ENCODE peak calls at places on chromosomes 12 and 14, in five cellular contexts. T, Y, K, R and U are unnamed samples.
A peak's percentile ranks its signal among the peaks of the same experiment; 100 is the strongest.

GRCh38 chr12:2627343-2628191 is 167.2 kb upstream of the FKBP4 start:
- DNase-seq in T (no peak), Y (no peak), K (no peak), R (no peak), U (no peak)

GRCh38 chr14:32808574-32809098 is 130.0 kb upstream of the NPAS3 start:
- DNase-seq in T (no peak), Y (no peak), K (no peak), R (no peak), U (no peak)

GRCh38 chr12:85036241-85036707 is at the start of the genes LRRIQ1 and TSPAN19:
- DNase-seq in T (peak; percentile 75), Y (peak; percentile 48), K (peak; percentile 0), R (peak; percentile 77), U (peak; percentile 53)

GRCh38 chr12:130428116-130428515 is 90.4 kb downstream of the PIWIL1 start:
- DNase-seq in T (no peak), Y (no peak), K (no peak), R (peak; percentile 27), U (no peak)

GRCh38 chr14:25150934-25151790 is 101.2 kb upstream of the STXBP6 start:
- DNase-seq in T (peak; percentile 10), Y (no peak), K (no peak), R (no peak), U (no peak)

GRCh38 chr12:119843100-119843499 is 34.0 kb downstream of the CIT start:
- DNase-seq in T (no peak), Y (no peak), K (no peak), R (no peak), U (no peak)

GRCh38 chr14:73180385-73180805 is 44.1 kb downstream of the PSEN1 start:
- DNase-seq in T (no peak), Y (no peak), K (no peak), R (no peak), U (no peak)

GRCh38 chr12:52611080-52611468 is 7.3 kb downstream of the KRT73 start:
- DNase-seq in T (no peak), Y (no peak), K (no peak), R (no peak), U (no peak)

GRCh38 chr12:117514016-117514415 is 152.6 kb upstream of the NOS1 start:
- DNase-seq in T (no peak), Y (no peak), K (no peak), R (no peak), U (no peak)

GRCh38 chr14:70354204-70354603 is 5.3 kb downstream of the COX16 start:
- DNase-seq in T (no peak), Y (no peak), K (no peak), R (no peak), U (no peak)

GRCh38 chr14:70350078-70350477 is 9.4 kb downstream of the COX16 start:
- DNase-seq in T (no peak), Y (no peak), K (no peak), R (no peak), U (no peak)
- TF ChIP-seq CTCF in T (no peak), Y (no peak), K (no peak), R (no peak), U (no peak)

GRCh38 chr14:93528884-93529558 is 98.3 kb downstream of the UNC79 start:
- DNase-seq in T (no peak), Y (no peak), K (no peak), R (no peak), U (no peak)
- TF ChIP-seq CTCF in T (no peak), Y (no peak), K (no peak), R (no peak), U (no peak)

GRCh38 chr12:110224379-110225304 is 56.4 kb upstream of the ATP2A2 start:
- DNase-seq in T (peak; percentile 71), Y (no peak), K (no peak), R (no peak), U (no peak)
- TF ChIP-seq CTCF in T (peak; percentile 68), Y (peak; percentile 8), K (no peak), R (peak; percentile 28), U (peak; percentile 50)

DNA sequence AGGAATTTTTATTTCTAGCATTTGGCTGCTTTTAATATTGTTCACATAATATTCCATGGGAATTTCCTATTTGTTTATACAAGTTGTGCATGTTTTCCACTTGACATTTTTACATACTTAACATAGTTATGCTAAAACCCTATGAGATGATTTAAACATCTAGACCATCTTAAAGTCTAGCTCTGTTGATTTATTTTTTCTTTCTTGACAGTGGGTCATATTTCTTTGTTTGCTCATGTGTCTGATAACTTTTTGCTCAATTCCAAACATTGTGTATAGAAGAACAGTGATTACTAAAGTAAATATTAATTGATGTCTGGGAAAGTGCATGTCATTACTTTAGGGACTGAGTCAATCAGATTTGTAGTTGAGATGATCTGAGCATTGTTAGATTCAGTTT is 202.1 kb upstream of the PDZRN4 start:
- DNase-seq in T (no peak), Y (no peak), K (no peak), R (no peak), U (no peak)
- TF ChIP-seq CTCF in T (no peak), Y (no peak), K (no peak), R (no peak), U (no peak)

DNA sequence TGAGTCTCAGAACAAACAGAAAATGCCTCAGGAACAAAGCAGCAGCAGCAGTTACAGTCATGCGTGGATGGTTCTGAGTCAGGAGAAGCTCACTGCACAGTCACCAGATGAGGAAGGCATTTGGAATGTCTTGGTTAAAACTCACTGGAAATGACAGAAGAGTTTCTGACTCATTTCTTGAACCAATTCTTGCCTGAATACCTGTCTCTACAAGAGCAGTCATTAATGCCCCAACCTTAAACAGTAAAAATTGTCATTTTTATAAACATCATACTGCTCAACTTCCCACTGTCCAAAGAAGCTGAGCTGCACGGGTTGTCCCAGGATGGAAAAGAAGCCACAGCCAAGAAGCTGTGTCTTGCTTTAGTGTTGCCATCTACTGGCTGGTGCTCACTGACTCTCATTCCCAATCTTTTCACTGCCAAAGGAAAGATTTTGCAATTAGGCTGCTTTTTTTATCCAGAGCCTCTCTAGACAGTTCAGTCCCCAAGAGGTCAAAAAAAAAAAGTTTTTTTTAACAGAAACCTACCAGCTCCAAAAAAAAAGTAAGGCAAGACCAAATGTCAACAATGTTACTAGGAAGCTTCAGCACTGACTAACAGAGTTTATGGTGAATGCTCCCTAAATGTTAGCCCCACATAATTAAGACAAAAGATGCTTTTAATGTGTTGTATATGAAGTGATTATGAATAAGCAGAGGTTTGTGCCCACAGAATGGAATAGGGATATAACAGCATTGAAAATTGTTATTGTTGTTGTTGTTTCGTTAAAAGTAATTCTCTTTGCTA is 40.4 kb downstream of the KICS2 start:
- DNase-seq in T (peak; percentile 69), Y (no peak), K (no peak), R (peak; percentile 6), U (no peak)
- TF ChIP-seq CTCF in T (peak; percentile 74), Y (no peak), K (no peak), R (no peak), U (peak; percentile 52)

GRCh38 chr14:23005861-23006534 is 3.9 kb downstream of the C14orf93 start:
- DNase-seq in T (no peak), Y (no peak), K (no peak), R (no peak), U (no peak)

GRCh38 chr14:23008836-23009235 is 1.1 kb downstream of the C14orf93 start:
- DNase-seq in T (no peak), Y (no peak), K (no peak), R (no peak), U (no peak)

GRCh38 chr14:23009483-23009938 is 432 bp downstream of the C14orf93 start:
- DNase-seq in T (no peak), Y (no peak), K (no peak), R (no peak), U (no peak)

GRCh38 chr14:23005451-23005850 is 4.5 kb downstream of the C14orf93 start:
- DNase-seq in T (no peak), Y (no peak), K (no peak), R (no peak), U (no peak)

GRCh38 chr14:23006544-23007419 is 3.2 kb downstream of the C14orf93 start:
- DNase-seq in T (peak; percentile 97), Y (peak; percentile 94), K (peak; percentile 95), R (peak; percentile 92), U (peak; percentile 95)
- TF ChIP-seq CTCF in T (peak; percentile 35), Y (no peak), K (no peak), R (no peak), U (peak; percentile 33)

DNA sequence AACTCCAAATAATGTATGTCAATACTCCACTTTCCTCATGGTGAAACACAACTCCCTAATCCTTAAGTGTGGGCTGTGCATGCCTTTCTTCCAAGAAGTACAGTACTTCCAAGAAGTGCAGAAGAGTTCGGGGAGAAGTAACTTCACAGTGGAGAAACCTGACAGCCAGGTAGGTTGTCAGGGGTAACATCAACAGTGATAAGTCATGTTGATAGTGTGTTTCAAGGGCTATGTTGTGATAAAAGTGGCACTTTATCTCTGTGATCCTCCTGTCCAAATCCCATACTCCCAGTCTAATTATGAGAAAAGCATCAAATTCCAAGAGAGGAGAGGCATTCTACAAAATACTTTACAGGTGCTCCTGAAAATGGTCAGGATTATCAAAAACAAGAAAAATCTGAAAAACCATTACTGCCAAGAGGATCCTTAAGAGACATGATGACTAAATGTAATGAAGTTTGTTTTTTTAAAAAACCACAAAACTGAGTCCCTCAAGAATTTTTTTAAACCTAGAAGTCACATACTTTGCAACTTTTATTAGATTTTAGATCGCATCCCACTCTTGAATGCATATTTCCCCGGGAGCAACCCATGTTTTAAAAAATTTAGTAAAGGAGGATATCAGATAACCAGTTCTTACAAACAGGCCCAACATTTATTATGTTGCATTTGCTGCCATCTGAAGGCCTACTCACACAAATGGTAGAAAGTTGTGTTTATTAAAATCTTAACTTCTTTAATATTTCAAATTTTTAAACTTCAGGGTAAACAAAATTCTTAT is 44.5 kb upstream of the CCT2 start:
- DNase-seq in T (no peak), Y (no peak), K (no peak), R (no peak), U (no peak)
- TF ChIP-seq CTCF in T (no peak), Y (no peak), K (no peak), R (no peak), U (no peak)

GRCh38 chr12:45547822-45548221 is 181.7 kb upstream of the ARID2 start:
- DNase-seq in T (no peak), Y (no peak), K (no peak), R (no peak), U (no peak)
- TF ChIP-seq CTCF in T (no peak), Y (no peak), K (no peak), R (no peak), U (no peak)